ENCODE peak calls at places on chromosomes 1 and 21, in six cellular contexts. E, F, I, Q, O and V are unnamed samples.

GRCh38 chr1:174800221-174800791 is 199.4 kb upstream of the CACYBP start:
- DNase-seq in Q (no peak), F (no peak), O (peak; percentile 15), E (no peak), I (no peak), V (no peak)

GRCh38 chr1:97869441-97869840 is 51.4 kb downstream of the DPYD start:
- DNase-seq in I (no peak), F (no peak), O (no peak), Q (no peak), E (no peak), V (no peak)

GRCh38 chr1:9438431-9439073 is 100.7 kb upstream of the SLC25A33 start:
- DNase-seq in F (no peak), Q (peak; percentile 24), E (peak; percentile 44), O (peak; percentile 88), I (peak; percentile 78), V (peak; percentile 91)

GRCh38 chr1:10242135-10242534 is 31.8 kb downstream of the KIF1B start:
- DNase-seq in I (no peak), O (no peak), Q (no peak), E (no peak), F (no peak), V (no peak)

GRCh38 chr1:198934901-198935301 is 296.1 kb downstream of the PTPRC start:
- DNase-seq in I (no peak), F (no peak), O (peak; percentile 68), Q (peak; percentile 30), E (no peak), V (no peak)

GRCh38 chr1:36236302-36236701 is 12.1 kb downstream of the THRAP3 start:
- DNase-seq in E (no peak), F (no peak), Q (no peak), O (no peak), I (no peak), V (no peak)

GRCh38 chr1:57824535-57824934 is 400.7 kb upstream of the DAB1 start:
- DNase-seq in O (no peak), I (no peak), Q (peak; percentile 49), F (no peak), E (no peak), V (peak; percentile 33)

GRCh38 chr1:236861560-236862230 is 66.6 kb downstream of the MTR start:
- DNase-seq in E (no peak), Q (no peak), O (peak; percentile 3), I (peak; percentile 11), F (no peak), V (no peak)

GRCh38 chr21:39852726-39853510 is 14.3 kb upstream of the PCP4 start:
- DNase-seq in I (no peak), Q (no peak), E (no peak), O (no peak), F (no peak), V (no peak)

GRCh38 chr21:23574932-23575331 is 2032.3 kb downstream of the MRPL39 start:
- DNase-seq in Q (no peak), I (no peak), F (no peak), O (no peak), E (no peak), V (no peak)

GRCh38 chr1:244046907-244047738 is 4.0 kb upstream of the ZBTB18 start:
- DNase-seq in E (no peak), O (peak; percentile 72), F (no peak), Q (no peak), I (peak; percentile 55), V (peak; percentile 37)

GRCh38 chr1:28241633-28242241 is 5.8 kb downstream of the ATP5IF1 start:
- DNase-seq in Q (peak; percentile 53), O (no peak), F (no peak), E (no peak), I (no peak), V (peak; percentile 89)

GRCh38 chr1:216765346-216766300 is 42.4 kb upstream of the ESRRG start:
- DNase-seq in O (no peak), F (no peak), I (no peak), Q (no peak), E (no peak), V (no peak)

GRCh38 chr1:29145739-29146437 is 22.2 kb upstream of the TMEM200B start:
- DNase-seq in E (peak; percentile 20), O (peak; percentile 93), F (no peak), Q (no peak), I (peak; percentile 79), V (peak; percentile 47)

GRCh38 chr1:45512641-45513054 is 9.0 kb downstream of the PRDX1 start:
- DNase-seq in Q (peak; percentile 42), I (peak; percentile 58), O (peak; percentile 64), E (peak; percentile 73), F (peak; percentile 57), V (peak; percentile 82)

GRCh38 chr1:91846007-91846620 is 39.8 kb downstream of the TGFBR3 start:
- DNase-seq in I (peak; percentile 41), E (peak; percentile 27), O (peak; percentile 36), Q (peak; percentile 35), F (no peak), V (peak; percentile 91)

GRCh38 chr1:228842094-228842775 is 107.0 kb downstream of the RHOU start:
- DNase-seq in I (peak; percentile 85), O (peak; percentile 88), F (no peak), E (no peak), Q (peak; percentile 70), V (peak; percentile 91)

GRCh38 chr1:21586926-21587601 is 77.8 kb downstream of the ALPL start:
- DNase-seq in F (no peak), I (peak; percentile 84), Q (peak; percentile 87), E (peak; percentile 76), O (peak; percentile 88), V (peak; percentile 87)

GRCh38 chr1:33349081-33349759 is 28.3 kb upstream of the A3GALT2 start:
- DNase-seq in E (peak; percentile 53), I (no peak), F (peak; percentile 22), O (peak; percentile 40), Q (no peak), V (no peak)

GRCh38 chr1:109444376-109444775 is 18.1 kb upstream of the PSMA5 start:
- DNase-seq in E (no peak), I (no peak), O (no peak), Q (no peak), F (no peak), V (peak; percentile 3)

GRCh38 chr1:145918992-145919939 is 749 bp upstream of the PEX11B start:
- DNase-seq in Q (peak; percentile 39), O (peak; percentile 65), F (no peak), E (peak; percentile 73), I (peak; percentile 52), V (peak; percentile 70)

GRCh38 chr1:55741516-55741915 is 526.4 kb upstream of the USP24 start:
- DNase-seq in Q (no peak), F (no peak), O (peak; percentile 39), I (no peak), E (no peak), V (no peak)
- TF ChIP-seq CTCF in Q (no peak), F (no peak), O (no peak), I (no peak), E (no peak), V (no peak)

GRCh38 chr1:192588546-192588945 is 13.0 kb downstream of the RGS1 start:
- DNase-seq in I (peak; percentile 32), Q (no peak), F (no peak), E (no peak), O (peak; percentile 80), V (no peak)

GRCh38 chr1:192587386-192588276 is 12.1 kb downstream of the RGS1 start:
- DNase-seq in F (no peak), Q (no peak), O (no peak), E (no peak), I (no peak), V (no peak)

GRCh38 chr1:192592493-192592892 is 16.9 kb downstream of the RGS1 start:
- DNase-seq in E (no peak), I (no peak), Q (no peak), F (no peak), O (no peak), V (no peak)

GRCh38 chr1:192592981-192593683 is 17.6 kb downstream of the RGS1 start:
- DNase-seq in Q (no peak), E (no peak), O (peak; percentile 41), I (no peak), F (no peak), V (peak; percentile 38)

GRCh38 chr1:192589813-192590212 is 14.2 kb downstream of the RGS1 start:
- DNase-seq in E (no peak), O (peak; percentile 40), F (no peak), I (no peak), Q (no peak), V (no peak)
- TF ChIP-seq CTCF in E (no peak), O (no peak), F (no peak), I (no peak), Q (no peak), V (no peak)

GRCh38 chr21:41659791-41660560 is 106.9 kb downstream of the RIPK4 start:
- DNase-seq in I (peak; percentile 13), E (no peak), F (no peak), O (peak; percentile 27), Q (no peak), V (peak; percentile 73)
- TF ChIP-seq CTCF in I (peak; percentile 30), E (no peak), F (no peak), O (no peak), Q (no peak), V (peak; percentile 12)

GRCh38 chr1:210571356-210572334 is 242.9 kb downstream of the HHAT start:
- DNase-seq in F (no peak), E (no peak), O (no peak), I (no peak), Q (no peak), V (no peak)

GRCh38 chr1:210570116-210570515 is 241.4 kb downstream of the HHAT start:
- DNase-seq in Q (no peak), I (no peak), E (no peak), O (no peak), F (no peak), V (no peak)

GRCh38 chr1:210568631-210569030 is 239.9 kb downstream of the HHAT start:
- DNase-seq in O (no peak), F (no peak), I (no peak), E (no peak), Q (no peak), V (no peak)

GRCh38 chr1:210573141-210573540 is 244.4 kb downstream of the HHAT start:
- DNase-seq in E (no peak), I (no peak), O (no peak), Q (no peak), F (no peak), V (no peak)
- TF ChIP-seq CTCF in E (no peak), I (no peak), O (no peak), Q (no peak), F (no peak), V (no peak)

DNA sequence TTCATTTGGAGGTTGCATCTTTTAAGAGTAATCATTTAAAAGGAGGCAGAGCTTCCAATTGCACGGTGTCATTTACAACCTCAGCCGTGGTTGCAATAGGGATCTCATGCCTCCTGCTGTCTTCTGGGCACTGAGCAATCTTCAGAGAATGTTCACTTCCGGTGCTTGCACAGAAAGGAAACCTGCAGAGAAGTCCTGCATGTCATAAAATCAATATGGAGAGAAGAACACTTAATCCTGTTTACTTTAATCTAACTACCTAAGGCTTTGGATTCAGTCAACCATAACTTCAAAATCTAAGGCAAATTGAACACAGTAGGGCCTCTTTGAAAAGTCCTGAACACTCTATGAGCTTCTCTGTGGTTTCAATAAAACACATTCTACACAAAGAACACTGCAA is 11.3 kb upstream of the MAP10 start:
- DNase-seq in E (no peak), O (peak; percentile 71), I (peak; percentile 85), F (no peak), Q (peak; percentile 12), V (peak; percentile 86)
- TF ChIP-seq CTCF in E (no peak), O (peak; percentile 12), I (peak; percentile 26), F (no peak), Q (peak; percentile 7), V (peak; percentile 48)

GRCh38 chr1:42735477-42736105 is 4.4 kb downstream of the CLDN19 start:
- DNase-seq in Q (no peak), I (no peak), O (no peak), E (no peak), F (no peak), V (no peak)
- TF ChIP-seq CTCF in Q (no peak), I (no peak), O (no peak), E (no peak), F (no peak), V (no peak)

GRCh38 chr1:182029379-182030331 is 31.9 kb downstream of the ZNF648 start:
- DNase-seq in Q (peak; percentile 95), E (peak; percentile 99), O (peak; percentile 86), I (peak; percentile 94), F (peak; percentile 96), V (peak; percentile 99)
- TF ChIP-seq CTCF in Q (peak; percentile 48), E (peak; percentile 15), O (peak; percentile 20), I (peak; percentile 28), F (peak; percentile 68), V (peak; percentile 42)